ENCODE peak calls at places on chromosomes 5 and 9, in six cellular contexts. U, B, Y, Q, R and C are unnamed samples.

GRCh38 chr5:51156838-51157237 is 226.4 kb upstream of the ISL1 start:
- DNase-seq in U (no peak), B (no peak), Y (no peak), Q (peak; percentile 6), R (no peak), C (no peak)

GRCh38 chr5:106397700-106398099 is 1273.0 kb downstream of the EFNA5 start:
- DNase-seq in U (peak; percentile 97), B (no peak), Y (no peak), Q (no peak), R (no peak), C (no peak)

GRCh38 chr9:114375386-114375785 is 12.4 kb downstream of the AKNA start:
- DNase-seq in U (no peak), B (no peak), Y (no peak), Q (no peak), R (no peak), C (no peak)

GRCh38 chr9:4662989-4663792 is 1.1 kb downstream of the PLPP6 start:
- DNase-seq in U (peak; percentile 37), B (no peak), Y (no peak), Q (no peak), R (no peak), C (no peak)

GRCh38 chr5:132962429-132962928 is 955 bp downstream of the AFF4 start:
- DNase-seq in U (peak; percentile 69), B (no peak), Y (no peak), Q (peak; percentile 34), R (peak; percentile 46), C (peak; percentile 72)

GRCh38 chr5:84249918-84250635 is 134.6 kb downstream of the EDIL3 start:
- DNase-seq in U (peak; percentile 62), B (no peak), Y (no peak), Q (peak; percentile 6), R (no peak), C (no peak)

GRCh38 chr9:119639287-119639955 is 270.2 kb upstream of the BRINP1 start:
- DNase-seq in U (peak; percentile 22), B (no peak), Y (no peak), Q (peak; percentile 8), R (no peak), C (no peak)

GRCh38 chr9:91395106-91395552 is 28.5 kb downstream of the NFIL3 start:
- DNase-seq in U (peak; percentile 90), B (no peak), Y (no peak), Q (no peak), R (no peak), C (peak; percentile 5)

GRCh38 chr5:79143684-79144379 is 32.2 kb downstream of the BHMT start:
- DNase-seq in U (peak; percentile 90), B (no peak), Y (no peak), Q (no peak), R (no peak), C (peak; percentile 53)

GRCh38 chr5:42858031-42858643 is 46.4 kb upstream of the SELENOP start:
- DNase-seq in U (peak; percentile 46), B (no peak), Y (no peak), Q (no peak), R (no peak), C (no peak)

GRCh38 chr9:74205071-74205470 is 292.1 kb upstream of the RORB start:
- DNase-seq in U (no peak), B (no peak), Y (no peak), Q (no peak), R (no peak), C (no peak)

GRCh38 chr5:69083412-69083811 is 10.4 kb upstream of the SLC30A5 start:
- DNase-seq in U (peak; percentile 58), B (no peak), Y (no peak), Q (no peak), R (no peak), C (no peak)

GRCh38 chr5:157917909-157918809 is 59.2 kb upstream of the CLINT1 start:
- DNase-seq in U (peak; percentile 82), B (peak; percentile 28), Y (peak; percentile 55), Q (peak; percentile 68), R (peak; percentile 87), C (no peak)

GRCh38 chr9:34328500-34328982 is 527 bp downstream of the KIF24 start:
- DNase-seq in U (peak; percentile 28), B (no peak), Y (no peak), Q (no peak), R (no peak), C (no peak)

GRCh38 chr5:113693621-113694130 is 180.2 kb downstream of the YTHDC2 start:
- DNase-seq in U (no peak), B (no peak), Y (no peak), Q (no peak), R (no peak), C (no peak)

GRCh38 chr5:142644640-142645361 is 41.1 kb downstream of the FGF1 start:
- DNase-seq in U (peak; percentile 99), B (no peak), Y (no peak), Q (no peak), R (no peak), C (no peak)

GRCh38 chr5:170427672-170428236 is 38.6 kb upstream of the KCNMB1 start:
- DNase-seq in U (no peak), B (peak; percentile 60), Y (no peak), Q (no peak), R (no peak), C (no peak)

GRCh38 chr9:106648799-106649198 is 214.2 kb upstream of the ZNF462 start:
- DNase-seq in U (peak; percentile 47), B (no peak), Y (no peak), Q (no peak), R (no peak), C (no peak)

GRCh38 chr5:160805376-160805775 is 46.6 kb downstream of the ATP10B start:
- DNase-seq in U (no peak), B (no peak), Y (no peak), Q (no peak), R (no peak), C (no peak)

GRCh38 chr5:6633469-6634326 is 458 bp downstream of the SRD5A1 start:
- DNase-seq in U (peak; percentile 21), B (no peak), Y (no peak), Q (peak; percentile 60), R (peak; percentile 58), C (peak; percentile 88)

GRCh38 chr5:3789519-3790193 is 194.0 kb downstream of the IRX1 start:
- DNase-seq in U (no peak), B (no peak), Y (no peak), Q (no peak), R (no peak), C (no peak)

GRCh38 chr9:112361602-112362001 is 18.3 kb upstream of the HSDL2 start:
- DNase-seq in U (peak; percentile 61), B (no peak), Y (no peak), Q (peak; percentile 19), R (no peak), C (no peak)

GRCh38 chr9:97704327-97704677 is 7.2 kb upstream of the XPA start:
- DNase-seq in U (no peak), B (no peak), Y (no peak), Q (no peak), R (no peak), C (no peak)

GRCh38 chr9:36729902-36730301 is 157.2 kb downstream of the MELK start:
- DNase-seq in U (peak; percentile 32), B (no peak), Y (no peak), Q (no peak), R (no peak), C (no peak)

GRCh38 chr9:36731576-36731975 is 158.9 kb downstream of the MELK start:
- DNase-seq in U (no peak), B (no peak), Y (no peak), Q (no peak), R (no peak), C (no peak)

GRCh38 chr9:36731068-36731467 is 158.4 kb downstream of the MELK start:
- DNase-seq in U (no peak), B (no peak), Y (no peak), Q (no peak), R (no peak), C (no peak)

GRCh38 chr9:36730414-36730813 is 157.7 kb downstream of the MELK start:
- DNase-seq in U (no peak), B (no peak), Y (no peak), Q (no peak), R (no peak), C (no peak)

GRCh38 chr9:36728651-36729520 is 156.2 kb downstream of the MELK start:
- DNase-seq in U (peak; percentile 76), B (peak; percentile 75), Y (peak; percentile 69), Q (peak; percentile 95), R (peak; percentile 80), C (peak; percentile 92)
- TF ChIP-seq CTCF in U (peak; percentile 75), B (peak; percentile 91), Y (peak; percentile 82), Q (peak; percentile 97), R (peak; percentile 99), C (peak; percentile 83)

GRCh38 chr9:129322022-129322621 is 144.1 kb upstream of the IER5L start:
- DNase-seq in U (no peak), B (no peak), Y (peak; percentile 31), Q (no peak), R (peak; percentile 4), C (no peak)
- TF ChIP-seq CTCF in U (no peak), B (no peak), Y (no peak), Q (no peak), R (no peak), C (peak; percentile 6)

DNA sequence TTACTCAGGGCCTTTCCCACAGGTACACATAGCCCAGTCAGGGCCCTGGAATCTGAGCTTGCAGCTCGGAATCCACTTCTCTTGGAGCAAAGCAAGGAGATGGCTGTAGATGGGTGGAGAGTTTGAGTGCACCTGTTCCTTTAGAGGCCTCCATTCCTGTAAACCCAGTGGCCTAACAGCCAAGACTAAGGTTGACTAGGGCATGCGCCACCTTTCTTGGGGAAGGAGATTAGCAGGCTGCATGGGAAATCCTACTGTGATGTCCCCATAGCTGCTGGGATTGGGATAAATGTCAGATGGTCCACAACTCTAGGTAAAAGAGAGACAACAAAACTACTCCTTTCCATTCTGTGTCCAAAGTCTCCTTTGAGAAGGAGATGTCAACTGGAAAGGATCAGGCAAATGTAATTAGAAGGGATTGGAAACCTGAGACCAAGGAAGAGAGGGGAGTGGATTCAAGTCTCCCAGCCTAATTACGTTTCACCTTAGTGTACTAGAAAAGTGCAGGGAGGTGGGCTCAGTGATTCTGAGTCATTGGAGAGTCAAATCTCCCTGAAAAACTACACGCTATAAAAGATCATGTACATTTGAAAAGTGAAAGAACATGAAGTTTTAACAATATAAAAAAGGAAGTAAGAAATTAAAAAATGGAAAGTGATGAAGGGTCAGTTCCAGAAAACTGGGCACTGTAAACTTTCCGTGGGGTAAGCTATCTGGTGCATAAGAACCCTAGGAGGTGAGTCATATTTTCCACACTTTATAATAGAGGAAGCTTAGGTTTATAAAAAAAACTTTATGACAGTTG is 104.2 kb downstream of the SEC61B start:
- DNase-seq in U (peak; percentile 20), B (no peak), Y (no peak), Q (no peak), R (no peak), C (no peak)
- TF ChIP-seq CTCF in U (no peak), B (no peak), Y (no peak), Q (no peak), R (no peak), C (no peak)

GRCh38 chr9:128824911-128825310 is 4.7 kb downstream of the SPOUT1 start:
- DNase-seq in U (no peak), B (no peak), Y (no peak), Q (no peak), R (no peak), C (no peak)

GRCh38 chr9:128828267-128828666 is 1.3 kb downstream of the SPOUT1 start:
- DNase-seq in U (no peak), B (no peak), Y (no peak), Q (no peak), R (peak; percentile 16), C (no peak)

GRCh38 chr9:128823903-128824406 is 5.6 kb downstream of the SPOUT1 start:
- DNase-seq in U (no peak), B (no peak), Y (no peak), Q (no peak), R (no peak), C (no peak)

GRCh38 chr9:128823362-128823902 is 5.1 kb downstream of the ENDOG start:
- DNase-seq in U (no peak), B (no peak), Y (no peak), Q (no peak), R (no peak), C (no peak)

GRCh38 chr9:128825923-128826702 is 3.5 kb downstream of the SPOUT1 start:
- DNase-seq in U (no peak), B (no peak), Y (no peak), Q (no peak), R (no peak), C (no peak)
- TF ChIP-seq CTCF in U (no peak), B (no peak), Y (no peak), Q (no peak), R (no peak), C (no peak)